ENCODE peak calls at places on chromosomes 5 and 9, in eight cellular contexts. One of them, this sample, is unnamed.
A peak's percentile ranks its signal among the peaks of the same experiment; 100 is the strongest.

GRCh38 chr9:105290401-105290800 is 46.0 kb downstream of the SLC44A1 start:
- DNase-seq in B cell: no peak
- DNase-seq in T-helper 22 cell: no peak
- DNase-seq in stimulated activated CD4-positive, alpha-beta T cell treated with anti-CD3 and anti-CD28 coated beads, Interleukin-4, amount 100 ng/mL, for 48 hours: no peak
- DNase-seq in GM13976: no peak
- DNase-seq in left cardiac atrium: no peak
- DNase-seq in effector memory CD4-positive, alpha-beta T cell: no peak
- DNase-seq in amygdala: no peak
- DNase-seq in this sample: no peak

GRCh38 chr9:135840107-135840506 is 67.2 kb downstream of the CAMSAP1 start:
- DNase-seq in B cell: no peak
- DNase-seq in T-helper 22 cell: no peak
- DNase-seq in stimulated activated CD4-positive, alpha-beta T cell treated with anti-CD3 and anti-CD28 coated beads, Interleukin-4, amount 100 ng/mL, for 48 hours: no peak
- DNase-seq in GM13976: no peak
- DNase-seq in left cardiac atrium: no peak
- DNase-seq in effector memory CD4-positive, alpha-beta T cell: no peak
- DNase-seq in amygdala: no peak
- DNase-seq in this sample: no peak

GRCh38 chr9:90162326-90162725 is 480.3 kb downstream of the DIRAS2 start:
- DNase-seq in B cell: no peak
- DNase-seq in T-helper 22 cell: no peak
- DNase-seq in stimulated activated CD4-positive, alpha-beta T cell treated with anti-CD3 and anti-CD28 coated beads, Interleukin-4, amount 100 ng/mL, for 48 hours: no peak
- DNase-seq in GM13976: no peak
- DNase-seq in left cardiac atrium: no peak
- DNase-seq in effector memory CD4-positive, alpha-beta T cell: no peak
- DNase-seq in amygdala: no peak
- DNase-seq in this sample: no peak

GRCh38 chr5:97550164-97550563 is 367.1 kb upstream of the RIOK2 start:
- DNase-seq in B cell: no peak
- DNase-seq in T-helper 22 cell: no peak
- DNase-seq in stimulated activated CD4-positive, alpha-beta T cell treated with anti-CD3 and anti-CD28 coated beads, Interleukin-4, amount 100 ng/mL, for 48 hours: no peak
- DNase-seq in GM13976: no peak
- DNase-seq in left cardiac atrium: no peak
- DNase-seq in effector memory CD4-positive, alpha-beta T cell: no peak
- DNase-seq in amygdala: no peak
- DNase-seq in this sample: peak; percentile 78

GRCh38 chr5:150789431-150789830 is 10.9 kb downstream of the SMIM3 start:
- DNase-seq in B cell: no peak
- DNase-seq in T-helper 22 cell: no peak
- DNase-seq in stimulated activated CD4-positive, alpha-beta T cell treated with anti-CD3 and anti-CD28 coated beads, Interleukin-4, amount 100 ng/mL, for 48 hours: no peak
- DNase-seq in GM13976: no peak
- DNase-seq in left cardiac atrium: no peak
- DNase-seq in effector memory CD4-positive, alpha-beta T cell: no peak
- DNase-seq in amygdala: no peak
- DNase-seq in this sample: no peak

GRCh38 chr5:151060742-151061141 is 20.1 kb downstream of the TNIP1 start:
- DNase-seq in B cell: no peak
- DNase-seq in T-helper 22 cell: no peak
- DNase-seq in stimulated activated CD4-positive, alpha-beta T cell treated with anti-CD3 and anti-CD28 coated beads, Interleukin-4, amount 100 ng/mL, for 48 hours: no peak
- DNase-seq in GM13976: no peak
- DNase-seq in left cardiac atrium: no peak
- DNase-seq in effector memory CD4-positive, alpha-beta T cell: no peak
- DNase-seq in amygdala: no peak
- DNase-seq in this sample: no peak

GRCh38 chr5:159469496-159470370 is 139.4 kb upstream of the IL12B start:
- DNase-seq in B cell: no peak
- DNase-seq in T-helper 22 cell: no peak
- DNase-seq in stimulated activated CD4-positive, alpha-beta T cell treated with anti-CD3 and anti-CD28 coated beads, Interleukin-4, amount 100 ng/mL, for 48 hours: no peak
- DNase-seq in GM13976: no peak
- DNase-seq in left cardiac atrium: no peak
- DNase-seq in effector memory CD4-positive, alpha-beta T cell: peak; percentile 6
- DNase-seq in amygdala: no peak
- DNase-seq in this sample: no peak

GRCh38 chr5:105849701-105850100 is 1821.0 kb downstream of the EFNA5 start:
- DNase-seq in B cell: no peak
- DNase-seq in T-helper 22 cell: no peak
- DNase-seq in stimulated activated CD4-positive, alpha-beta T cell treated with anti-CD3 and anti-CD28 coated beads, Interleukin-4, amount 100 ng/mL, for 48 hours: no peak
- DNase-seq in GM13976: no peak
- DNase-seq in left cardiac atrium: no peak
- DNase-seq in effector memory CD4-positive, alpha-beta T cell: no peak
- DNase-seq in amygdala: no peak
- DNase-seq in this sample: peak; percentile 69

GRCh38 chr5:36217591-36217990 is 24.1 kb downstream of the NADK2 start:
- DNase-seq in B cell: no peak
- DNase-seq in T-helper 22 cell: no peak
- DNase-seq in stimulated activated CD4-positive, alpha-beta T cell treated with anti-CD3 and anti-CD28 coated beads, Interleukin-4, amount 100 ng/mL, for 48 hours: no peak
- DNase-seq in GM13976: no peak
- DNase-seq in left cardiac atrium: no peak
- DNase-seq in effector memory CD4-positive, alpha-beta T cell: no peak
- DNase-seq in amygdala: no peak
- DNase-seq in this sample: no peak

GRCh38 chr5:68834486-68834885 is 259.3 kb upstream of the SLC30A5 start:
- DNase-seq in B cell: no peak
- DNase-seq in T-helper 22 cell: no peak
- DNase-seq in stimulated activated CD4-positive, alpha-beta T cell treated with anti-CD3 and anti-CD28 coated beads, Interleukin-4, amount 100 ng/mL, for 48 hours: no peak
- DNase-seq in GM13976: no peak
- DNase-seq in left cardiac atrium: no peak
- DNase-seq in effector memory CD4-positive, alpha-beta T cell: no peak
- DNase-seq in amygdala: no peak
- DNase-seq in this sample: no peak

GRCh38 chr5:150146862-150147579 is 8.6 kb downstream of the PDGFRB start:
- DNase-seq in B cell: no peak
- DNase-seq in T-helper 22 cell: no peak
- DNase-seq in stimulated activated CD4-positive, alpha-beta T cell treated with anti-CD3 and anti-CD28 coated beads, Interleukin-4, amount 100 ng/mL, for 48 hours: no peak
- DNase-seq in GM13976: no peak
- DNase-seq in left cardiac atrium: no peak
- DNase-seq in effector memory CD4-positive, alpha-beta T cell: no peak
- DNase-seq in amygdala: peak; percentile 31
- DNase-seq in this sample: no peak

GRCh38 chr9:105205787-105206511 is 38.5 kb upstream of the SLC44A1 start:
- DNase-seq in B cell: no peak
- DNase-seq in T-helper 22 cell: no peak
- DNase-seq in stimulated activated CD4-positive, alpha-beta T cell treated with anti-CD3 and anti-CD28 coated beads, Interleukin-4, amount 100 ng/mL, for 48 hours: no peak
- DNase-seq in GM13976: no peak
- DNase-seq in left cardiac atrium: peak; percentile 65
- DNase-seq in effector memory CD4-positive, alpha-beta T cell: no peak
- DNase-seq in amygdala: no peak
- DNase-seq in this sample: peak; percentile 95

GRCh38 chr5:151480384-151480783 is 33.0 kb downstream of the SLC36A1 start:
- DNase-seq in B cell: no peak
- DNase-seq in T-helper 22 cell: no peak
- DNase-seq in stimulated activated CD4-positive, alpha-beta T cell treated with anti-CD3 and anti-CD28 coated beads, Interleukin-4, amount 100 ng/mL, for 48 hours: no peak
- DNase-seq in GM13976: no peak
- DNase-seq in left cardiac atrium: no peak
- DNase-seq in effector memory CD4-positive, alpha-beta T cell: no peak
- DNase-seq in amygdala: no peak
- DNase-seq in this sample: peak; percentile 49

This sample was measured in HCEC 1CT.